ENCODE peak calls at places on chromosomes 5 and 9, in four cellular contexts. C is ovary, E is right lobe of liver, H is WERI-Rb-1. J is an unnamed sample.

GRCh38 chr5:180083529-180084060 is 12.0 kb upstream of the RNF130 start:
- DNase-seq in C (no peak), E (no peak), H (no peak), J (no peak)

GRCh38 chr9:121261107-121261460 is 6.9 kb upstream of the GSN start:
- DNase-seq in C (no peak), E (no peak), H (peak), J (no peak)

GRCh38 chr5:15234366-15234765 is 265.6 kb upstream of the FBXL7 start:
- DNase-seq in C (no peak), E (no peak), H (no peak), J (no peak)

GRCh38 chr9:118987167-118987566 is 382.1 kb downstream of the BRINP1 start:
- DNase-seq in C (no peak), E (no peak), H (no peak), J (no peak)

GRCh38 chr9:86099695-86100364 is 472 bp upstream of the GOLM1 start:
- DNase-seq in C (peak), E (peak), H (no peak), J (no peak)

GRCh38 chr9:77585335-77585786 is 62.8 kb downstream of the GNA14 start:
- DNase-seq in C (no peak), E (no peak), H (no peak), J (no peak)

GRCh38 chr5:15073453-15073852 is 201.9 kb upstream of the ANKH start:
- DNase-seq in C (no peak), E (no peak), H (no peak), J (no peak)

GRCh38 chr9:70539007-70539406 is 124.5 kb upstream of the KLF9 start:
- DNase-seq in C (no peak), E (no peak), H (no peak), J (no peak)